ENCODE peak calls at places on chromosomes 6 and 20, in ten cellular contexts. T, O, I, C, F, K, Z, M, A and W are unnamed samples.

GRCh38 chr6:35445691-35446090 is 6.4 kb upstream of the FANCE start:
- DNase-seq in T (no peak), O (no peak), I (no peak), C (peak), F (no peak), K (no peak), Z (no peak), M (no peak), A (no peak), W (no peak)

GRCh38 chr6:43891072-43891870 is 121.3 kb downstream of the VEGFA start:
- DNase-seq in T (no peak), O (no peak), I (no peak), C (no peak), F (no peak), K (no peak), Z (no peak), M (no peak), A (no peak), W (no peak)

GRCh38 chr6:107600936-107601335 is 111.0 kb downstream of the SOBP start:
- DNase-seq in T (no peak), O (peak), I (peak), C (no peak), F (no peak), K (peak), Z (peak), M (peak), A (peak), W (no peak)

GRCh38 chr20:38046572-38046971 is 13.0 kb downstream of the RPRD1B start:
- DNase-seq in T (no peak), O (no peak), I (peak), C (no peak), F (no peak), K (no peak), Z (no peak), M (no peak), A (no peak), W (no peak)

GRCh38 chr6:227074-227782 is 65.1 kb upstream of the DUSP22 start:
- DNase-seq in T (no peak), O (no peak), I (no peak), C (no peak), F (no peak), K (no peak), Z (no peak), M (peak), A (peak), W (no peak)

GRCh38 chr6:116969211-116969863 is 92.3 kb downstream of the RFX6 start:
- DNase-seq in T (no peak), O (peak), I (no peak), C (peak), F (no peak), K (peak), Z (peak), M (peak), A (peak), W (no peak)

GRCh38 chr20:24567508-24567907 is 98.1 kb downstream of the SYNDIG1 start:
- DNase-seq in T (no peak), O (no peak), I (no peak), C (no peak), F (peak), K (no peak), Z (no peak), M (no peak), A (no peak), W (no peak)

GRCh38 chr6:36962874-36963273 is 8.3 kb downstream of the PI16 start:
- DNase-seq in T (peak), O (no peak), I (peak), C (peak), F (peak), K (peak), Z (no peak), M (peak), A (peak), W (peak)

GRCh38 chr6:52106994-52107393 is 19.6 kb upstream of the PKHD1 start:
- DNase-seq in T (no peak), O (no peak), I (no peak), C (no peak), F (no peak), K (no peak), Z (no peak), M (no peak), A (no peak), W (no peak)

GRCh38 chr6:106619223-106619622 is 10.1 kb downstream of the RTN4IP1 start:
- DNase-seq in T (no peak), O (no peak), I (no peak), C (no peak), F (no peak), K (no peak), Z (no peak), M (no peak), A (no peak), W (no peak)

GRCh38 chr6:24478903-24479302 is 10.5 kb downstream of the GPLD1 start:
- DNase-seq in T (no peak), O (no peak), I (peak), C (no peak), F (no peak), K (no peak), Z (no peak), M (no peak), A (no peak), W (no peak)

GRCh38 chr6:115495184-115495583 is 565.5 kb downstream of the FRK start:
- DNase-seq in T (no peak), O (no peak), I (no peak), C (no peak), F (no peak), K (no peak), Z (no peak), M (no peak), A (no peak), W (no peak)

GRCh38 chr20:58005581-58006345 is 222.7 kb downstream of the ANKRD60 start:
- DNase-seq in T (no peak), O (no peak), I (no peak), C (no peak), F (no peak), K (no peak), Z (no peak), M (no peak), A (no peak), W (no peak)

GRCh38 chr6:139146317-139146726 is 11.4 kb downstream of the HECA start:
- DNase-seq in T (no peak), O (no peak), I (no peak), C (no peak), F (no peak), K (no peak), Z (no peak), M (no peak), A (no peak), W (no peak)

GRCh38 chr20:43318749-43319148 is 129.0 kb upstream of the PTPRT start:
- DNase-seq in T (no peak), O (no peak), I (no peak), C (no peak), F (no peak), K (no peak), Z (no peak), M (no peak), A (no peak), W (no peak)

GRCh38 chr6:11965499-11965898 is 46.6 kb upstream of the HIVEP1 start:
- DNase-seq in T (no peak), O (no peak), I (no peak), C (no peak), F (no peak), K (no peak), Z (no peak), M (no peak), A (no peak), W (no peak)

GRCh38 chr6:37122861-37123260 is 47.1 kb upstream of the PIM1 start:
- DNase-seq in T (no peak), O (no peak), I (no peak), C (no peak), F (no peak), K (no peak), Z (peak), M (no peak), A (no peak), W (no peak)

GRCh38 chr6:26286168-26286854 is 78.7 kb upstream of the BTN3A2 start:
- DNase-seq in T (peak), O (peak), I (peak), C (peak), F (peak), K (peak), Z (peak), M (peak), A (peak), W (peak)

GRCh38 chr6:52253494-52253893 is 9.2 kb upstream of the IL17F start:
- DNase-seq in T (no peak), O (no peak), I (no peak), C (no peak), F (no peak), K (peak), Z (no peak), M (no peak), A (peak), W (no peak)

GRCh38 chr6:14472964-14473363 is 355.4 kb downstream of the CD83 start:
- DNase-seq in T (no peak), O (no peak), I (no peak), C (peak), F (no peak), K (no peak), Z (no peak), M (peak), A (no peak), W (no peak)

GRCh38 chr20:4569092-4569491 is 152.6 kb upstream of the PRND start:
- DNase-seq in T (no peak), O (no peak), I (peak), C (no peak), F (no peak), K (no peak), Z (no peak), M (no peak), A (no peak), W (no peak)

GRCh38 chr6:157599191-157599590 is 218.2 kb downstream of the ZDHHC14 start:
- DNase-seq in T (no peak), O (no peak), I (no peak), C (no peak), F (peak), K (no peak), Z (no peak), M (no peak), A (no peak), W (no peak)

GRCh38 chr20:13037727-13038126 is 29.0 kb downstream of the SPTLC3 start:
- DNase-seq in T (no peak), O (no peak), I (no peak), C (no peak), F (no peak), K (peak), Z (no peak), M (peak), A (no peak), W (no peak)

GRCh38 chr20:44273231-44274215 is 26.4 kb downstream of the GDAP1L1 start:
- DNase-seq in T (no peak), O (no peak), I (no peak), C (no peak), F (peak), K (no peak), Z (no peak), M (no peak), A (no peak), W (no peak)

GRCh38 chr6:72554203-72554564 is 67.7 kb upstream of the KCNQ5 start:
- DNase-seq in T (no peak), O (peak), I (no peak), C (no peak), F (no peak), K (no peak), Z (peak), M (peak), A (peak), W (no peak)